ENCODE peak calls at places on chromosomes 6 and 20, in four cellular contexts. One of them, this sample, is unnamed.

GRCh38 chr20:49690899-49691620 is 22.6 kb downstream of the B4GALT5 start:
- DNase-seq in GM12878: no peak
- DNase-seq in WTC11: no peak
- DNase-seq in K562: no peak
- DNase-seq in this sample: peak

GRCh38 chr20:10453241-10453640 is 18.1 kb downstream of the SLX4IP start:
- DNase-seq in K562: no peak
- DNase-seq in GM12878: peak
- DNase-seq in WTC11: no peak
- DNase-seq in this sample: no peak

GRCh38 chr20:21251278-21251677 is 51.9 kb upstream of the XRN2 start:
- DNase-seq in GM12878: no peak
- DNase-seq in WTC11: no peak
- DNase-seq in K562: no peak
- DNase-seq in this sample: no peak

GRCh38 chr6:63351995-63352586 is 32.3 kb upstream of the LGSN start:
- DNase-seq in K562: no peak
- DNase-seq in GM12878: peak
- DNase-seq in WTC11: no peak
- DNase-seq in this sample: peak

GRCh38 chr6:35776364-35777215 is at the start of gene CLPSL2:
- DNase-seq in K562: peak
- DNase-seq in GM12878: no peak
- DNase-seq in WTC11: peak
- DNase-seq in this sample: no peak

GRCh38 chr6:160247457-160247883 is 11.2 kb downstream of the SLC22A2 start:
- DNase-seq in GM12878: no peak
- DNase-seq in WTC11: no peak
- DNase-seq in K562: no peak
- DNase-seq in this sample: no peak

GRCh38 chr6:91376686-91377085 is 789.8 kb upstream of the MAP3K7 start:
- DNase-seq in WTC11: peak
- DNase-seq in K562: no peak
- DNase-seq in GM12878: no peak
- DNase-seq in this sample: no peak

GRCh38 chr6:51330971-51331370 is 512.3 kb downstream of the TFAP2B start:
- DNase-seq in K562: no peak
- DNase-seq in WTC11: no peak
- DNase-seq in GM12878: no peak
- DNase-seq in this sample: no peak

GRCh38 chr6:71288228-71289038 is at the start of gene OGFRL1:
- DNase-seq in K562: no peak
- DNase-seq in WTC11: peak
- DNase-seq in GM12878: no peak
- DNase-seq in this sample: peak

GRCh38 chr6:53906103-53906502 is 111.3 kb downstream of the LRRC1 start:
- DNase-seq in WTC11: no peak
- DNase-seq in K562: no peak
- DNase-seq in GM12878: no peak
- DNase-seq in this sample: no peak

GRCh38 chr6:100549406-100550167 is 84.9 kb upstream of the SIM1 start:
- DNase-seq in K562: no peak
- DNase-seq in GM12878: no peak
- DNase-seq in WTC11: no peak
- DNase-seq in this sample: no peak

GRCh38 chr6:37653933-37654565 is 43.6 kb downstream of the MDGA1 start:
- DNase-seq in K562: peak
- DNase-seq in WTC11: peak
- DNase-seq in GM12878: peak
- DNase-seq in this sample: peak

GRCh38 chr20:53974785-53975555 is 95.4 kb downstream of the BCAS1 start:
- DNase-seq in WTC11: no peak
- DNase-seq in K562: no peak
- DNase-seq in GM12878: no peak
- DNase-seq in this sample: no peak

GRCh38 chr6:36769161-36769675 is 70.0 kb downstream of the CPNE5 start:
- DNase-seq in GM12878: no peak
- DNase-seq in WTC11: no peak
- DNase-seq in K562: no peak
- DNase-seq in this sample: no peak

GRCh38 chr6:136351518-136352106 is 62.0 kb upstream of the BCLAF1 start:
- DNase-seq in WTC11: peak
- DNase-seq in K562: no peak
- DNase-seq in GM12878: no peak
- DNase-seq in this sample: no peak
- TF ChIP-seq TCF7 in WTC11: no peak
- TF ChIP-seq TCF7 in K562: no peak
- TF ChIP-seq TCF7 in GM12878: no peak
- TF ChIP-seq TCF7 in this sample: no peak

GRCh38 chr20:23881371-23881770 is 1.8 kb upstream of the CST5 start:
- DNase-seq in K562: no peak
- DNase-seq in GM12878: no peak
- DNase-seq in WTC11: no peak
- DNase-seq in this sample: no peak
- TF ChIP-seq TCF7 in K562: no peak
- TF ChIP-seq TCF7 in GM12878: no peak
- TF ChIP-seq TCF7 in WTC11: no peak
- TF ChIP-seq TCF7 in this sample: no peak

GRCh38 chr6:86856937-86857563 is 80.3 kb upstream of the HTR1E start:
- DNase-seq in GM12878: no peak
- DNase-seq in WTC11: peak
- DNase-seq in K562: peak
- DNase-seq in this sample: peak
- TF ChIP-seq TCF7 in GM12878: no peak
- TF ChIP-seq TCF7 in WTC11: no peak
- TF ChIP-seq TCF7 in K562: no peak
- TF ChIP-seq TCF7 in this sample: no peak

GRCh38 chr6:34246249-34246562 is 2.6 kb downstream of the SMIM29 start:
- DNase-seq in K562: peak
- DNase-seq in WTC11: no peak
- DNase-seq in GM12878: no peak
- DNase-seq in this sample: no peak
- TF ChIP-seq TCF7 in K562: no peak
- TF ChIP-seq TCF7 in WTC11: no peak
- TF ChIP-seq TCF7 in GM12878: no peak
- TF ChIP-seq TCF7 in this sample: no peak

DNA sequence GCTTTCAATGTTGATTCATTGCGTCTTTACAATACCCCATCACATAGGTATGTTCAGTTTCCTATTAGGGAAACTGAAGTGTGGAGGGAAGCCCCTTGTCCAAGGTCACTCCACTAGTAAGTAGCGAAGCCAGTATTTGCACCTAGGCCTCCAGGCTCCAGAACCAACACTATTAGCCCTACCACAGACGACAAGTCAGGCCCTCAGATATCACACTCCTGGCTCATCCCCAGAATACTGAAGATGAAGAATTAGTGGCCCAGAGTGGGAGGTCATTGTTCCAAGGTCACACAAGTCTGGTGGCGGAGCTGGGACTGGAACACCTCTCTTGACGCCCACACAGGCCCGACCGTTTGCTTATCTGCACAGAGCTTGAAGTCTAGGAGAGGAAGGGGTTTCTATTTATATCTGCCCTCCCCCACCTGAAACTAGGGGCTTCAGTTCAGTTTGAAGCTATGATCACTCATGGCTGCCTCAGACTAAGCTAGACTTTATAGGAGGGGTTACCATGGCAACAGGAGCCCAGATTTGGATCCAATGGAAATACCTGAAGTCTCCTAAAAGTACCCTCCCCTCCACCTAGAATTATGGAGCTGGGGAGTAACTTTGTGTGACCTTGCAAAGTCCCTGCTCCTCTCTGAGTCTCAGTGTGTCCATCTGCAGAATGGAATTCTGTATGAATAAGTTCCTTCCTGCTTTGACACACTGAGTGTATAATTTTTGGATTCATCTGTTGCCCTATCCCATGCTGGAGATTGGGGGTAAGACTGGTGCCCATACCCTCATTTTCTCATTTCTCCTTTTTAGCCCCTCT is 2.2 kb downstream of the SNTA1 start:
- DNase-seq in WTC11: no peak
- DNase-seq in K562: peak
- DNase-seq in GM12878: no peak
- DNase-seq in this sample: peak
- TF ChIP-seq TCF7 in WTC11: no peak
- TF ChIP-seq TCF7 in K562: no peak
- TF ChIP-seq TCF7 in GM12878: no peak
- TF ChIP-seq TCF7 in this sample: no peak

GRCh38 chr6:111844921-111845320 is 28.3 kb downstream of the FYN start:
- DNase-seq in K562: no peak
- DNase-seq in WTC11: peak
- DNase-seq in GM12878: no peak
- DNase-seq in this sample: peak

GRCh38 chr6:111844376-111844775 is 28.9 kb downstream of the FYN start:
- DNase-seq in WTC11: no peak
- DNase-seq in K562: no peak
- DNase-seq in GM12878: no peak
- DNase-seq in this sample: no peak

GRCh38 chr6:111842891-111843290 is 30.4 kb downstream of the FYN start:
- DNase-seq in GM12878: no peak
- DNase-seq in K562: no peak
- DNase-seq in WTC11: no peak
- DNase-seq in this sample: peak

GRCh38 chr6:111842271-111842822 is 30.9 kb downstream of the FYN start:
- DNase-seq in GM12878: no peak
- DNase-seq in K562: no peak
- DNase-seq in WTC11: no peak
- DNase-seq in this sample: no peak

DNA sequence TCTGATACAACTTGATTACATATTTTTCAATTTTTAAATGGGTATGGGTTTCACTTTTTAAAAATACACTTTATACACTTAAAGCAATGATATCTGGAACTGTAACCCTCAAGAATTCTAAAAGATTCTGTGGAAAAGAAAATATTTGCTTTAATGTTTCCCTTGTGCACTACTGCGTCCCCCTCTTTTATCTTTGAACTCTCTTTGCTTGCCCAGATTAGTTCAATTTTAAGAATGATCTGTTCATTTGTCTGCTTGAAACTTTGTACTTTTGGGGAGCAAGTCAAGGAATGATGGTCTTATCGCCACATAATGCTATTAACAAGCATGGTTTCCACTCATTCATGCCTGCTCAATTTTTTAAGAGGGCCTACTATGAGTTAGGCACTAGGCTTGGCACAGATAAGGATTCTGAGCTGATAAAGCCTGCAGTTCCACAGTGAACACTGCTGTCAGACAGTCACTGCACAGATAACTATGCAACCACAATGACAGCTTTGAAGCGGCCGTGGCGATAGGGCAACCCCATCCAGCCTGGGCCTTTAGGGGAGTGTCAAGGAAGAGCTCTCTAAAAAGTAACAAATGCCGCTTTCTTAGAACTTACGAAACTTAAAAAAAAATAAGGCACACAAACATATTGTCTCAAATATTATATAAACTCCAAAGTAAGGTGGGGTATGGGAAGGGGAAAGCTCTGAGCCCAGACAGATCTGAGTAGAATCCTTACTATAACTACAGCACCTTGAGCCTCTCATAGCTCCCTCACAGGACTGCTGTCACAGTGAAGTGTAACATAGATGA is 29.7 kb downstream of the FYN start:
- DNase-seq in WTC11: no peak
- DNase-seq in GM12878: no peak
- DNase-seq in K562: peak
- DNase-seq in this sample: peak
- TF ChIP-seq TCF7 in WTC11: no peak
- TF ChIP-seq TCF7 in GM12878: no peak
- TF ChIP-seq TCF7 in K562: peak
- TF ChIP-seq TCF7 in this sample: no peak

GRCh38 chr6:39393075-39393474 is 70.6 kb upstream of the KCNK16 start:
- DNase-seq in GM12878: no peak
- DNase-seq in K562: no peak
- DNase-seq in WTC11: no peak
- DNase-seq in this sample: no peak

GRCh38 chr6:39388526-39389371 is 66.2 kb upstream of the KCNK16 start:
- DNase-seq in GM12878: no peak
- DNase-seq in WTC11: no peak
- DNase-seq in K562: no peak
- DNase-seq in this sample: no peak

GRCh38 chr6:39387785-39388184 is 65.3 kb upstream of the KCNK16 start:
- DNase-seq in K562: no peak
- DNase-seq in GM12878: no peak
- DNase-seq in WTC11: no peak
- DNase-seq in this sample: no peak

GRCh38 chr6:39391182-39391581 is 68.7 kb upstream of the KCNK16 start:
- DNase-seq in WTC11: no peak
- DNase-seq in GM12878: no peak
- DNase-seq in K562: no peak
- DNase-seq in this sample: no peak

DNA sequence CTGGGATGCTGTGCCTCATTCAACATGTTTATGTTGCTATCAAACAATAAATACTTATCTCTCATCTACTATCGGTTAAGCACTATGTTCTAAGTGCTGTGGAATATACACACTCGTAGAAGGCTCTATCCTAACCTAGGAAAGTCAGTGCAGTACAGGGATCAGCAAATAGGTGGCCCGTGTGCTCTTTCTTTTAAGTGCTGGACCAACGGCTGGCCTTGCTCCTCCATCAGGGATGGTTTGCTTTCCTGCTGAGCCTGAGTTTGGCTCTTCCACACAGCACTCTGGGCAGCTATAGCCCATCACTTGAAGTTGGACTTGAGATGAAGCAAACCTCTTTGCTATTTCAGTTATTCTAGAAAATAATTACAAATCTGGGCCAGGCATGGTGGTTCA is 66.9 kb upstream of the KCNK16 start:
- DNase-seq in WTC11: no peak
- DNase-seq in K562: no peak
- DNase-seq in GM12878: no peak
- DNase-seq in this sample: no peak
- TF ChIP-seq TCF7 in WTC11: no peak
- TF ChIP-seq TCF7 in K562: no peak
- TF ChIP-seq TCF7 in GM12878: no peak
- TF ChIP-seq TCF7 in this sample: no peak

GRCh38 chr6:118546164-118546929 is 1.7 kb upstream of the PLN start:
- DNase-seq in WTC11: no peak
- DNase-seq in K562: no peak
- DNase-seq in GM12878: no peak
- DNase-seq in this sample: no peak
- TF ChIP-seq TCF7 in WTC11: no peak
- TF ChIP-seq TCF7 in K562: no peak
- TF ChIP-seq TCF7 in GM12878: no peak
- TF ChIP-seq TCF7 in this sample: no peak

DNA sequence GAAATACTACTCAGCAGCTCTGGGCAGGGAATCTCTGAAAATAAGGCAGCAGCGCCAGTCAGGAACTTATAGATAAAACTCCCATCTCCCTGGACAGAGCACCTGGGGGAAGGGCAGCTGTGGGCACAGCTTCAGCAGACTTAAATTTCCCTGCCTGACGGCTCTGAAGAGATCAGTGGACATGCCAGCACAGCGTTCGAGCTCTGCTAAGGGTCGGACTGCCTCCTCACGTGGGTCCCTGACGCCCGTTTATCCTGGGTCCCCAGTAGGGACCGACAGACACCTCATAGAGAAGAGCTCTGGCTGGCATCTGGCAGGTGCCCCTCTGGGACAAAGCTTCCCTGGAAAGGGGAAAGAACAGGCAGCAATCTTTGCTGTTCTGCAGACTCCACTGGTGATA is 59.0 kb downstream of the COL21A1 start:
- DNase-seq in WTC11: no peak
- DNase-seq in GM12878: no peak
- DNase-seq in K562: no peak
- DNase-seq in this sample: no peak
- TF ChIP-seq TCF7 in WTC11: no peak
- TF ChIP-seq TCF7 in GM12878: no peak
- TF ChIP-seq TCF7 in K562: no peak
- TF ChIP-seq TCF7 in this sample: no peak

This sample was measured in HepG2.